ENCODE peak calls at places on chromosomes 2 and 18, in ten cellular contexts. S is tibial artery; X is heart left ventricle; U is A549; K is CD8-positive, alpha-beta T cell; J is neuronal stem cell; F is CD4-positive, alpha-beta memory T cell; C is adrenal gland; D is HCT116; O is CD4-positive, CD25-positive, alpha-beta regulatory T cell. V is an unnamed sample. For H3K4me1, the result is how much of the 10 kb centered on the place peaks cover.

GRCh38 chr2:28381225-28382180 is 11.2 kb upstream of the FOSL2 start:
- DNase-seq in U (no peak), K (no peak), X (no peak), S (no peak), O (no peak), D (no peak), F (no peak), J (no peak), C (no peak), V (no peak)

GRCh38 chr2:189060096-189060642 is 86.0 kb downstream of the COL3A1 start:
- DNase-seq in C (no peak), J (no peak), O (no peak), F (no peak), K (no peak), U (peak), S (no peak), X (no peak), D (no peak), V (no peak)

GRCh38 chr2:214810670-214811069 is 1.2 kb upstream of the BARD1 start:
- DNase-seq in O (no peak), F (no peak), D (no peak), J (no peak), U (no peak), S (no peak), C (no peak), X (peak), K (no peak), V (no peak)

GRCh38 chr2:138086556-138086955 is 122.3 kb downstream of the HNMT start:
- DNase-seq in K (no peak), S (no peak), F (no peak), X (no peak), D (no peak), C (no peak), O (no peak), U (no peak), J (no peak), V (peak)

GRCh38 chr2:85549826-85550225 is 10.9 kb downstream of the MAT2A start:
- DNase-seq in O (no peak), F (no peak), D (no peak), X (no peak), C (no peak), U (no peak), J (no peak), S (no peak), K (no peak), V (peak)

GRCh38 chr18:32730620-32731021 is 42.2 kb downstream of the KLHL14 start:
- DNase-seq in J (no peak), O (peak), K (no peak), C (no peak), D (no peak), U (no peak), F (peak), X (no peak), S (no peak), V (no peak)

GRCh38 chr2:100046961-100047950 is 95.1 kb downstream of the AFF3 start:
- DNase-seq in O (no peak), J (no peak), F (no peak), D (no peak), K (no peak), X (no peak), U (peak), C (no peak), S (no peak), V (no peak)

GRCh38 chr2:120403676-120404075 is 57.7 kb downstream of the INHBB start:
- DNase-seq in U (peak), K (no peak), S (no peak), O (no peak), C (no peak), F (no peak), X (no peak), J (no peak), D (no peak), V (peak)

GRCh38 chr2:68469935-68470334 is 2.5 kb downstream of the APLF start:
- DNase-seq in J (no peak), F (no peak), S (no peak), O (no peak), C (no peak), X (no peak), D (no peak), K (no peak), U (no peak), V (no peak)

DNA sequence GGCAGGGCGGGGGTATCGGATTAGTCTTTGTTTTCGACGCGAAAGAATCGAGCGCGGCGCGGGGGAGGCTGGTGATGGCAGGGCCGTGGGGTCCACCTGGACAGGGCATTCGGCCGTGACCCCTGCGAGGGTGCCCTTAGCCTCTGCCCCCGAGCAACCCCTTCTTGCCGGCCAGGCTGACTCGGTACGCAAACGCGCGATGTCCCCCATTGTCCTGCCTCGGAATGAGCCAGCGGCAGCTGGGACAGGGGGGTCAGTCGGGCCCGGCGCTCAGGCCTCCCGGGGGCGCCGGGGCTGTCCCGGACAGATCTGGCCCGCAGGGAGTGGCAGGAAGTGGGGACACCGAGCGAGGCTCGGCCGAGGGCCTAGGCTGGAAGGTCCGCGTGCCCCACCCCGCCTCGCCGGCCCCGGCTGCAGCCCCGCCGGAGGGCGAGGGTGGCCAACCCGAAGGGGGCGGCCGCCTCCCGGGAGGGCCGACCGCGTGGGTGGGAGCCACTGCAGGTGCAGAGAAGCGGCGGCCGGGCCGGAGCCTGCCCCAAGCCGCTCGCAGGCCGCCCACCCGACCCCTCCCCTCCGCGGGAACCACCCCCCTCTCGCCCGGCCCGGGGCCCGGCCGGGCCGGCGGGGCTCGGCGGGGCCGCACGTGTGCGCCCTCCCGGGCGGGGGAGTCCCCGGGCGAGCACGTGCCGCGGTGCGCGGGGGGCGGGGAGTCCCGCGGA is at the start of gene TET3:
- DNase-seq in C (no peak), X (no peak), F (no peak), U (peak), J (no peak), K (peak), D (no peak), S (no peak), O (peak), V (no peak)
- H3K4me1 ChIP-seq in C (half or more), X (half or more), F (half or more), U (half or more), J (under half), K (half or more), D (under half), S (under half), O (half or more), V (under half)

GRCh38 chr2:174612960-174613359 is 15.4 kb upstream of the WIPF1 start:
- DNase-seq in S (no peak), F (no peak), K (no peak), U (peak), D (no peak), O (no peak), X (no peak), C (no peak), J (no peak), V (no peak)

GRCh38 chr2:174611006-174611405 is 13.4 kb upstream of the WIPF1 start:
- DNase-seq in O (no peak), U (no peak), X (no peak), S (no peak), C (no peak), D (no peak), F (no peak), K (no peak), J (no peak), V (no peak)

GRCh38 chr2:174610243-174610995 is 12.8 kb upstream of the WIPF1 start:
- DNase-seq in D (no peak), C (no peak), X (no peak), S (no peak), K (no peak), U (no peak), F (no peak), J (no peak), O (no peak), V (no peak)

GRCh38 chr2:174613545-174613944 is 15.9 kb upstream of the WIPF1 start:
- DNase-seq in D (no peak), C (no peak), K (no peak), U (no peak), O (no peak), S (no peak), F (no peak), X (no peak), J (no peak), V (no peak)

GRCh38 chr2:174611851-174612250 is 14.2 kb upstream of the WIPF1 start:
- DNase-seq in S (no peak), C (no peak), F (no peak), D (no peak), X (no peak), K (no peak), O (no peak), U (no peak), J (no peak), V (no peak)
- H3K4me1 ChIP-seq in S (under half), C (under half), F (half or more), D (under half), X (half or more), K (half or more), O (half or more), U (half or more), J (under half), V (under half)

DNA sequence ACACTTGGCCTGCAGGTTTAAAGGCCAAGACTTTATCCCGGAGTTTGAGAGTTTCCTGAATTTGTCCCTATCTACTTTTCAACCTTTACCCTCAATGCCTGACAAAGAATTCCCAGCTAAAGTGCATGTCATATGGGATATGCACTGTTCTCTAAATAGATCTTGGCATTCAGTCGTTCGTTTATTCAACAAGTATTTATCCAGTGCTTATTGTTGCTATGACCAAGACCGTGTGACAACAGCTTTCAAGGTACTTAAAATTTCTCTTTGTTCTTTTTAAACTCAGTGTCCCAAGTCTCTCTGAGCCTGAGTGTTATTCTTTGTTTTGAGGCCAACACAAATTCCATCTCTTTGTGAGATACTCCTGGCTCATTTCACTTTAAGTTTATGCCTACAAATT is 133.4 kb downstream of the RGPD3 start:
- DNase-seq in D (no peak), U (no peak), S (no peak), J (no peak), F (no peak), O (no peak), K (no peak), C (no peak), X (no peak), V (no peak)
- H3K4me1 ChIP-seq in D (under half), U (under half), S (under half), J (under half), F (under half), O (under half), K (under half), C (under half), X (under half), V (under half)

GRCh38 chr2:130826419-130826818 is 10.3 kb upstream of the ARHGEF4 start:
- DNase-seq in X (no peak), K (no peak), C (no peak), U (no peak), F (no peak), O (no peak), D (no peak), S (no peak), J (no peak), V (no peak)
- H3K4me1 ChIP-seq in X (under half), K (under half), C (under half), U (under half), F (under half), O (under half), D (under half), S (under half), J (under half), V (half or more)

GRCh38 chr2:61534926-61535325 is 3.2 kb downstream of the XPO1 start:
- DNase-seq in S (no peak), X (no peak), C (no peak), D (no peak), O (no peak), U (no peak), J (no peak), K (no peak), F (no peak), V (no peak)
- H3K4me1 ChIP-seq in S (under half), X (under half), C (under half), D (under half), O (under half), U (half or more), J (under half), K (under half), F (half or more), V (under half)

DNA sequence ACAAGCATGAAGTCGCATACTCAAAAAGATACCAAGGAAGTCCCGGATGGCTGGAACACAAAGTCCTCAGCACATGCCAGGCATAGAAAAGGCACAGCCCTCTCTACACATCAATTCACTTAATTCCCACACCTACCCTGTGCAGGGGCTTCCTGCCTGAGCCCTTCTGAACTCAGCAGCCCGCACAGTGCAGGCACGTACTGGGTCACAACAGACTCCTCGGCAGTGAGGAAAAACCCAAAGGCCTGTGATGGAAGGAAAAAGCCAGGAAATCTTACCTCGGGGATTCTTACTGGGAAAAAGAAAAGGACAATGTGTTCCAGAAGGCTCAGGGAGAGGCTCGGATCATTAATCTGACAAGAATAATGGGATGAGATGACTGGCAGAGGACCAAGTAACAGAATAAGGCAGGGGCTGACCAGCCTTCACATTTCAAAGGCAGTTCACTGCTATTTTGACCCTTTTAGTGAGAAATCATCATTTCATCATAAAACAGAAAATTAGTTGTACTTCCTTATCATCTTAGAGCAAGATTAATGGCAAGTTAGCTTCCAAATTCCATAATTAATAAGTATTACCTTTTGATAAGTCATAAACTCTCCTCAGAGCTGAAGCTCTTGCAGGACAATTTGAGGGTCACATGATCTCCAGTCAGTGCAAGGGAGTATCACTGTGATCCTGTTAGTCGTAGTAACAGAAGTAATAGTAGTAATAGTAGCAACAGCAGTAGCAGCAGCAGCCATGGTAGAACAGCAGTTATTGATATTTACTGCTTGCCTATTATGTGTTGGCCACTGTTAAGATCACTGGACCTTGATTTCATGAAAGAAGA is 87.4 kb downstream of the STK39 start:
- DNase-seq in S (no peak), C (no peak), F (no peak), K (no peak), D (no peak), O (no peak), J (no peak), X (no peak), U (no peak), V (no peak)
- H3K4me1 ChIP-seq in S (under half), C (under half), F (under half), K (under half), D (under half), O (under half), J (under half), X (under half), U (under half), V (under half)

DNA sequence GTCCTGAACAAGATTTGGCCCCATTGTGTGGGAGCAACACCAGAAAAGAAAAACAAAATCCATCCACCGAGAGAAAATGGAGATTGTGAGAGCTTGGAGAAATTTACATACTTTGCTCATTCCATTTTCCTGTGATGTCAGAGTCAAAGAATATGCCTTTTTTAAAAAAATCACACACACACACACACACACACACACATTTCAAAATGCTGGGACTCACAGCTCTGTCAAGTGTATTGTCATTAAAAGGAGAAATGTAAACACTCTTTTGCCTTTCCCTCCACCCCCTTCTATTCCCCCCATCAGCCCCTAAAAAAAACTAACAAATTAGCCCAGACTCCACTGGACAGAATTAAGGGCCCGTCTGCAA is 52.4 kb upstream of the CTAGE1 start:
- DNase-seq in U (no peak), C (no peak), X (no peak), O (no peak), S (no peak), J (no peak), D (no peak), F (no peak), K (no peak), V (peak)
- H3K4me1 ChIP-seq in U (half or more), C (under half), X (under half), O (under half), S (under half), J (under half), D (under half), F (under half), K (under half), V (half or more)

DNA sequence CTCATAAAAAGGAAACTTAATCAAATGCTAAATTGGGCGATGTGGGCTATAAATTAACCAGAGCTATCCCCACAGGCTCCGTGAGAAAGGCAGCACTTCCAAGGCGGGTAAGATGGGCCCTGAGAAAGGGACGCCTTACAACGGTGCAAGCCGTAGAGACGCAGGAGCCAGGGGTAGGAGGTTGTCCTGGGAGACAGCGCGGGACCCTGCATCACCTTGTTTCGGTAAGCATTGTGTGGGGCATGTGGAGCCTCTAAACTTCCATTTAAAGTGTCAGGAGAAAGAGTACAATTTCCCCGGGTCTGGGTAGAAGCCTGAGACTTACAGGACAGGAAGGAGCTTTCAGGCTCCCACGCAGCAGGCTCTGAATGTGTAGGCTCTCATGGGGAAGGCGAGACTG is 1.2 kb upstream of the PER2 start:
- DNase-seq in K (no peak), C (no peak), F (no peak), J (no peak), U (no peak), O (no peak), D (no peak), S (peak), X (no peak), V (no peak)
- H3K4me1 ChIP-seq in K (under half), C (under half), F (under half), J (under half), U (half or more), O (under half), D (under half), S (under half), X (under half), V (half or more)

GRCh38 chr2:227817940-227818568 is 4.4 kb downstream of the CCL20 start:
- DNase-seq in F (peak), C (peak), J (no peak), X (peak), D (peak), O (peak), U (peak), S (peak), K (peak), V (peak)
- H3K4me1 ChIP-seq in F (under half), C (under half), J (under half), X (under half), D (under half), O (under half), U (under half), S (under half), K (under half), V (under half)

DNA sequence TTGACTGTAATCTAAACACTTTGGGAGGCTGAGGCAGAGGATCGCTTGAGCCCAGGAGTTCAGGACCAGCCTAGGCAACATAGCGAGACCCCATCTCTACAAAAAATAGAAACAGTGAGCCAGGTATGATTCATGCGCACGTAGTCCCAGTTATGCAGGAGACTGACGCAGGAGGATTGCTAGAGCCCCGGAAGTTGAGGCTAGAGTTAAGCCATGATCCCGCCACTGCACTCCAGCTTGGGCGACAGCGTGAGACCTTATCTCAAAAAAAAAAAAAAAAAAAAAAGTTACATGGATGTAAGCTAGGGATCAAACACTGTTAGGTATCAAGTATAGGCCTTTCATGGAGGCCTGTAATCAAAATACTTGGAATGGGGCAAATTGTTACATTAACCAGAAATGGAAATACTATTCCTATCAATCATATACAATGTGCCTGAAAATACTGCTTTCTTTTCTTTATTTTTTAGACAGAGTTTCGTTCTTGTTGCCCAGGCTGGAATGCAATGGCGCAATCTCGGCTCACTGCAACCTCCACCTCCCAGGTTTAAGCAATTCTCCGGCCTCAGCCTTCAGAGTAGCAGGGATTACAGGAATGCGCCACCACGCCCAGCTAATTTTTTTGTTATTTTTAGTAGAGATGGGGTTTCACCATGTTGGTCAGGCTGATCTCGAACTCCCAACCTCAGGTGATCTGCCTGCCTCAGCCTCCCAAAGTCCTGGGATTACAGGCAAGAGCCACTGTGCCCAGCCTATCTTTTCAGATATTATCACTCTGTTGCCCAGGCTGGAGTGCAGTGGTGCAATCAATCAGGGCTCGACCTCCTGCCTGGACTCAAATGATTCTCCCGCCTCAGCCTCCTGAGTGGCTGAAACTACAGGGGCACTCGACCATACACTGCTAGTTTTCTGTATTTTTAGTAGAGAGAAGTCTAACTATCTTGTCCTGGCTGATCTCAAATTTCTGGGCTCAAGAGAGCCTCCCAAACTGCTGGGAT is 27.2 kb downstream of the XPO1 start:
- DNase-seq in U (no peak), O (no peak), K (no peak), F (no peak), D (no peak), X (no peak), J (no peak), S (no peak), C (no peak), V (no peak)
- H3K4me1 ChIP-seq in U (under half), O (under half), K (under half), F (under half), D (under half), X (under half), J (under half), S (under half), C (under half), V (under half)